ENCODE peak calls at places on chromosomes 6 and 20, in nine cellular contexts. J, L, N, H, U, T, R, G and S are unnamed samples. For H3K4me1, the result is how much of the 10 kb centered on the place peaks cover.

GRCh38 chr6:150072201-150072600 is 3.3 kb upstream of the ULBP3 start:
- DNase-seq in U (no peak), H (peak), L (peak), N (peak), G (peak), R (peak), J (peak), T (peak), S (no peak)

GRCh38 chr6:85193339-85193738 is 256.5 kb upstream of the NT5E start:
- DNase-seq in G (no peak), U (no peak), N (no peak), L (no peak), T (no peak), J (no peak), H (no peak), R (no peak), S (no peak)

GRCh38 chr20:31860431-31861345 is 9.6 kb downstream of the DUSP15 start:
- DNase-seq in N (no peak), H (peak), U (no peak), R (peak), J (peak), G (no peak), L (peak), T (peak), S (no peak)

GRCh38 chr6:2999005-2999620 is 581 bp upstream of the NQO2 start:
- DNase-seq in L (peak), H (peak), U (no peak), J (peak), N (no peak), G (no peak), T (peak), R (no peak), S (no peak)

GRCh38 chr6:6008114-6008647 is 1.5 kb upstream of the NRN1 start:
- DNase-seq in T (no peak), H (no peak), L (no peak), R (no peak), G (no peak), J (no peak), U (no peak), N (no peak), S (no peak)

GRCh38 chr6:111759836-111760785 is 113.1 kb downstream of the FYN start:
- DNase-seq in R (no peak), L (no peak), U (no peak), T (no peak), N (peak), G (no peak), J (no peak), H (no peak), S (no peak)

GRCh38 chr20:10963717-10964266 is 290.0 kb upstream of the JAG1 start:
- DNase-seq in R (no peak), H (no peak), U (no peak), J (no peak), T (no peak), N (no peak), G (no peak), L (no peak), S (no peak)

GRCh38 chr20:36542019-36542488 is 735 bp downstream of the MYL9 start:
- DNase-seq in G (no peak), L (peak), J (peak), U (no peak), H (no peak), R (peak), T (peak), N (no peak), S (no peak)

GRCh38 chr6:5866547-5867051 is 140.1 kb downstream of the NRN1 start:
- DNase-seq in L (no peak), T (peak), R (no peak), J (no peak), U (no peak), G (no peak), N (peak), H (no peak), S (no peak)

GRCh38 chr20:62494537-62494936 is 18.7 kb upstream of the GATA5 start:
- DNase-seq in T (no peak), U (no peak), L (no peak), H (no peak), G (no peak), R (no peak), J (no peak), N (no peak), S (no peak)

GRCh38 chr6:152726313-152726712 is 24.3 kb upstream of the VIP start:
- DNase-seq in J (no peak), G (no peak), L (no peak), H (no peak), N (no peak), U (no peak), R (no peak), T (no peak), S (no peak)

GRCh38 chr6:119073307-119074051 is 5.0 kb downstream of the FAM184A start:
- DNase-seq in N (no peak), J (no peak), T (no peak), R (no peak), G (no peak), U (no peak), H (no peak), L (no peak), S (no peak)

GRCh38 chr6:21115111-21115510 is 478.4 kb upstream of the SOX4 start:
- DNase-seq in G (no peak), T (no peak), N (no peak), R (no peak), J (no peak), U (no peak), L (no peak), H (no peak), S (no peak)

GRCh38 chr6:21005816-21006553 is 471.7 kb downstream of the CDKAL1 start:
- DNase-seq in R (no peak), T (peak), U (no peak), L (no peak), G (no peak), J (no peak), N (no peak), H (peak), S (no peak)

GRCh38 chr6:88599561-88599960 is 363.9 kb downstream of the RNGTT start:
- DNase-seq in L (no peak), H (no peak), T (no peak), R (peak), N (no peak), G (no peak), J (no peak), U (no peak), S (peak)

GRCh38 chr6:130307752-130308361 is 58.0 kb upstream of the TMEM200A start:
- DNase-seq in H (no peak), N (no peak), G (no peak), U (no peak), L (no peak), T (peak), J (no peak), R (no peak), S (no peak)

GRCh38 chr6:5135783-5136376 is 50.7 kb downstream of the PPP1R3G start:
- DNase-seq in H (peak), J (no peak), L (no peak), N (no peak), U (no peak), T (peak), G (no peak), R (no peak), S (peak)

GRCh38 chr6:135875446-135875845 is 23.9 kb downstream of the PDE7B start:
- DNase-seq in G (no peak), J (no peak), U (no peak), N (no peak), L (no peak), H (no peak), R (no peak), T (no peak), S (no peak)

GRCh38 chr6:135877666-135878065 is 26.2 kb downstream of the PDE7B start:
- DNase-seq in G (no peak), U (no peak), N (no peak), J (no peak), L (no peak), R (no peak), H (no peak), T (no peak), S (no peak)

GRCh38 chr6:135871878-135872277 is 20.4 kb downstream of the PDE7B start:
- DNase-seq in U (no peak), H (no peak), G (no peak), L (no peak), J (no peak), R (no peak), N (no peak), T (no peak), S (no peak)

GRCh38 chr6:135880066-135880972 is 28.8 kb downstream of the PDE7B start:
- DNase-seq in H (peak), N (peak), J (no peak), U (no peak), L (no peak), T (peak), G (no peak), R (no peak), S (no peak)

GRCh38 chr6:135876048-135876447 is 24.5 kb downstream of the PDE7B start:
- DNase-seq in L (no peak), G (no peak), J (no peak), N (no peak), U (no peak), T (no peak), R (peak), H (no peak), S (no peak)
- H3K4me1 ChIP-seq in L (under half), G (under half), J (under half), N (under half), U (under half), T (under half), R (under half), H (under half), S (under half)

DNA sequence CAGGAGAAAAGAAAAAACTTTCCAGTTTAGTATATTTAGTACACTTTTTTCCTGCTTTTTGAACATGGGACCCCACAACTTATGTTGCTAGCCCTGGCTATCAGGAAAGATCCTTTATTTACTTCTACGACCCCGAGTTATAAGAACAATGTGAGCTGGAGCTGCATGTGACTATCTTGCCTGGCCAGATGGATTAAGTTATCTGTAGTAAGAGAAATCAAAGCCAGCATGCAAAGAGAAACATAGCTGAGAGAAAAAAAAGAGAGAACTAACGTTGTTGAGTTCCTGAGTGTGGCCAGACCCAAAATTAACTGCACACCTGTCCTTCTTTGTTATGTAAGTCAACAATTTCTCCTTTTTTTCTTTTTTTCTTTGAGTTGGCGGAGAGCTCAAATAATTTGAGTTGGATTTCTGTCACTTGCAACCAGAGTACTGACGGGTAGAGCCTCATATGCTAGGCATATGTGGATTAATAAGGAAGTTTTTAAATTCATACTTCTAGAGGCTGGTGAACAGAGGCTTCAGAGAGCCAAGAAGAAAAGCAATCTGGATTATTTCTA is 219.5 kb downstream of the HACE1 start:
- DNase-seq in U (no peak), J (no peak), R (no peak), T (no peak), N (no peak), G (no peak), L (no peak), H (no peak), S (no peak)
- H3K4me1 ChIP-seq in U (under half), J (under half), R (under half), T (under half), N (under half), G (under half), L (under half), H (under half), S (under half)

GRCh38 chr6:79073888-79074287 is 4.2 kb downstream of the PHIP start:
- DNase-seq in J (no peak), T (no peak), G (no peak), L (no peak), N (no peak), H (no peak), R (no peak), U (no peak), S (no peak)
- H3K4me1 ChIP-seq in J (under half), T (under half), G (under half), L (under half), N (under half), H (under half), R (under half), U (half or more), S (under half)

GRCh38 chr20:49595346-49595745 is 27.4 kb upstream of the PTGIS start:
- DNase-seq in U (no peak), R (no peak), J (no peak), N (no peak), G (no peak), L (no peak), T (no peak), H (no peak), S (no peak)
- H3K4me1 ChIP-seq in U (half or more), R (under half), J (under half), N (under half), G (half or more), L (under half), T (under half), H (under half), S (under half)

GRCh38 chr20:34389206-34389953 is 26.3 kb downstream of the ITCH start:
- DNase-seq in T (peak), L (no peak), R (no peak), H (no peak), U (no peak), J (no peak), N (no peak), G (no peak), S (no peak)
- H3K4me1 ChIP-seq in T (under half), L (under half), R (under half), H (under half), U (half or more), J (under half), N (under half), G (under half), S (under half)

GRCh38 chr20:41078329-41078728 is 49.7 kb downstream of the TOP1 start:
- DNase-seq in T (peak), H (no peak), U (no peak), G (no peak), N (peak), J (no peak), L (no peak), R (no peak), S (no peak)
- H3K4me1 ChIP-seq in T (under half), H (under half), U (half or more), G (under half), N (under half), J (under half), L (under half), R (under half), S (under half)

DNA sequence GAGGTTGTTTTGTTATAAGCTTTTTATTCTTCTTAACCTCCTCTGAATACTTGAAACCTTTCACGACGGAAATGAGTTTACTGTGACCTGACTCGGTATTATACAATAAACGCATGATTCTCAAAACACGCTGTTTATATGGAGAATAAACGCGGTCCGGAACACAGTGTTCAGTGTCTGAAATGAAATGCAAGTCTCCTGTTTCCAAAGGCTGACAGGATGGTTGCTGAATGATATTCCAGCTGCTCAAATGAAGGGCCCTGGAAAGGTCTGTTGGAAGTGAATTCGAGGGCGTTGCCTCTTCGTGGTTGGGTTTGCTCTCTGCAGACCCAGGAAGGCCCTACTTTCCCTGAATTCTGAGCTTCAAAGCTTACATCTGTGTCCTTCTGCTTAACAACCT is 83.4 kb downstream of the RSPH3 start:
- DNase-seq in N (no peak), R (no peak), G (no peak), U (no peak), L (no peak), T (no peak), H (no peak), J (no peak), S (no peak)
- H3K4me1 ChIP-seq in N (under half), R (under half), G (under half), U (under half), L (under half), T (under half), H (under half), J (under half), S (under half)

DNA sequence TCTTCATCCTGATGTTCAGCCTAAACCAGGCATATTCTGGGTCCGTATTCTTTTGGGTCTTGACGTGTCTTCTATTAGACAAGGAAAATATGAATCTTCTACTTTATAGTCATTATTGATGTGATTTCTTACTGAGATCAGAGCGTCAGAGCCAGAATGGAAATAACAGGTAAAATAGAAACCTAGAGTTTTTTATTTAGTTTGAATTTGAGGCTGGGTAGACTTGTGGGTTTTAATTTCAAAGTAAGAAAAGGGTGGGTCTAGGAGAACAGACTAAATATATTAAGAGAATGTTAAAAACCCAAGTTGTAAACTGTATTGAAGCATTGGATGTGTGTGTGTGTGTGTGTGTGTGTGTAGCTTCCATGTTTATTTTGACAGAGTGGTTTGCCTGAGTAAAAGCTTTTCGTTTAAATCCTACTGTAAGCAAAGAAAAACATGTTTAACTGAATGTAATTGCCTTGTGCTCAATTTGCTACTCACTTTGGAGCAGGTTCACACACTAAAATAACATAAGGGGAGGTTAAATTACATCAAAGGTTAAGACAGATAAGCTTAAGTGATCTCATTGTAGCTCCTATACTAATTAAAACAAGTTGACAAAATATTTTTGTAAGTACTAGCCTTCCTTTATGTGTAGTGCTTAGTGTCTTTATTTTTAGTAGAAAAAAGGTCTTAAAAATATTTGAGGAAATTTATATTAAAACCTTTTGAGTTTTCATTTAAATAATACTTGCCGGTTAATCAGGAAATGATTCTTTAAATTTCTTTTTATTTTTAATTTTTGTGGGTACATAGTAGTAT is 17.4 kb downstream of the HECA start:
- DNase-seq in U (no peak), T (no peak), N (no peak), G (no peak), H (no peak), R (no peak), J (no peak), L (no peak), S (no peak)
- H3K4me1 ChIP-seq in U (half or more), T (under half), N (half or more), G (under half), H (under half), R (under half), J (under half), L (under half), S (under half)